ENCODE peak calls at places on chromosomes 16 and 17, in seven cellular contexts. E is neuronal stem cell; M is CD4-positive, alpha-beta memory T cell; J is heart right ventricle; P is esophagus squamous epithelium; B is hepatocyte; Q is uterus. U is an unnamed sample. For H3K27me3, the result is how much of the 10 kb centered on the place peaks cover.

GRCh38 chr17:44247346-44248219 is 20.4 kb downstream of the SLC4A1 start:
- DNase-seq in E (no peak), M (no peak), J (peak), P (no peak), B (no peak), Q (no peak), U (no peak)

GRCh38 chr17:7523033-7523432 is 25.8 kb upstream of the TNFSF12 start:
- DNase-seq in E (no peak), M (peak), J (no peak), P (no peak), B (no peak), Q (no peak), U (no peak)

GRCh38 chr17:56653877-56654276 is 60.4 kb downstream of the NOG start:
- DNase-seq in E (peak), M (peak), J (no peak), P (no peak), B (peak), Q (no peak), U (no peak)

GRCh38 chr17:75476274-75476673 is 19.8 kb downstream of the TMEM94 start:
- DNase-seq in E (no peak), M (no peak), J (no peak), P (no peak), B (no peak), Q (peak), U (no peak)

GRCh38 chr16:81716478-81717210 is 62.4 kb upstream of the PLCG2 start:
- DNase-seq in E (no peak), M (peak), J (no peak), P (no peak), B (no peak), Q (no peak), U (no peak)

GRCh38 chr17:43595466-43595865 is 49.3 kb upstream of the ETV4 start:
- DNase-seq in E (no peak), M (no peak), J (no peak), P (no peak), B (no peak), Q (no peak), U (no peak)

GRCh38 chr17:74729866-74730265 is 7.2 kb upstream of the RAB37 start:
- DNase-seq in E (no peak), M (no peak), J (no peak), P (no peak), B (no peak), Q (no peak), U (no peak)

GRCh38 chr17:72699566-72699965 is 392.9 kb downstream of the SLC39A11 start:
- DNase-seq in E (no peak), M (no peak), J (no peak), P (no peak), B (no peak), Q (no peak), U (no peak)

GRCh38 chr16:12145918-12146317 is 169.4 kb downstream of the SNX29 start:
- DNase-seq in E (no peak), M (no peak), J (no peak), P (no peak), B (no peak), Q (no peak), U (no peak)

GRCh38 chr16:61421111-61421510 is 615.1 kb downstream of the CDH8 start:
- DNase-seq in E (no peak), M (no peak), J (no peak), P (no peak), B (no peak), Q (no peak), U (no peak)

GRCh38 chr16:29784901-29785500 is 5.5 kb upstream of the KIF22 start:
- DNase-seq in E (peak), M (peak), J (peak), P (no peak), B (peak), Q (peak), U (no peak)

GRCh38 chr17:75338335-75338734 is 49.1 kb upstream of the SLC25A19 start:
- DNase-seq in E (no peak), M (peak), J (no peak), P (no peak), B (no peak), Q (no peak), U (no peak)

GRCh38 chr17:48012151-48012520 is 25.5 kb downstream of the COPZ2 start:
- DNase-seq in E (no peak), M (peak), J (no peak), P (no peak), B (peak), Q (no peak), U (no peak)

GRCh38 chr17:39069114-39069756 is 82.2 kb downstream of the PLXDC1 start:
- DNase-seq in E (peak), M (peak), J (no peak), P (no peak), B (peak), Q (no peak), U (no peak)

GRCh38 chr17:44071198-44071520 is 624 bp downstream of the G6PC3 start:
- DNase-seq in E (no peak), M (no peak), J (no peak), P (no peak), B (no peak), Q (peak), U (peak)

GRCh38 chr16:90001761-90002503 is 17.3 kb downstream of the DBNDD1 start:
- DNase-seq in E (no peak), M (no peak), J (no peak), P (no peak), B (no peak), Q (no peak), U (no peak)

GRCh38 chr17:65219707-65220106 is 82.5 kb downstream of the RGS9 start:
- DNase-seq in E (no peak), M (no peak), J (no peak), P (no peak), B (no peak), Q (no peak), U (no peak)

GRCh38 chr16:10180771-10181163 is 1.5 kb downstream of the GRIN2A start:
- DNase-seq in E (peak), M (no peak), J (peak), P (no peak), B (peak), Q (peak), U (no peak)

GRCh38 chr16:10376229-10376628 is 9.6 kb upstream of the ATF7IP2 start:
- DNase-seq in E (no peak), M (no peak), J (no peak), P (no peak), B (no peak), Q (no peak), U (no peak)

GRCh38 chr17:34609210-34609609 is 29.8 kb downstream of the TMEM132E start:
- DNase-seq in E (no peak), M (no peak), J (no peak), P (no peak), B (no peak), Q (no peak), U (no peak)
- H3K27me3 ChIP-seq in E (under half), M (under half), J (half or more), P (under half), B (under half), Q (under half), U (under half)

GRCh38 chr17:41735744-41736143 is 1.3 kb upstream of the HAP1 start:
- DNase-seq in E (no peak), M (no peak), J (no peak), P (no peak), B (no peak), Q (no peak), U (no peak)

GRCh38 chr17:41737680-41738023 is 3.2 kb upstream of the HAP1 start:
- DNase-seq in E (no peak), M (no peak), J (no peak), P (no peak), B (no peak), Q (no peak), U (no peak)

GRCh38 chr17:41738077-41738800 is 3.8 kb upstream of the HAP1 start:
- DNase-seq in E (peak), M (peak), J (peak), P (no peak), B (peak), Q (peak), U (peak)

GRCh38 chr17:41738801-41739112 is 4.3 kb upstream of the HAP1 start:
- DNase-seq in E (no peak), M (no peak), J (no peak), P (no peak), B (no peak), Q (no peak), U (no peak)

DNA sequence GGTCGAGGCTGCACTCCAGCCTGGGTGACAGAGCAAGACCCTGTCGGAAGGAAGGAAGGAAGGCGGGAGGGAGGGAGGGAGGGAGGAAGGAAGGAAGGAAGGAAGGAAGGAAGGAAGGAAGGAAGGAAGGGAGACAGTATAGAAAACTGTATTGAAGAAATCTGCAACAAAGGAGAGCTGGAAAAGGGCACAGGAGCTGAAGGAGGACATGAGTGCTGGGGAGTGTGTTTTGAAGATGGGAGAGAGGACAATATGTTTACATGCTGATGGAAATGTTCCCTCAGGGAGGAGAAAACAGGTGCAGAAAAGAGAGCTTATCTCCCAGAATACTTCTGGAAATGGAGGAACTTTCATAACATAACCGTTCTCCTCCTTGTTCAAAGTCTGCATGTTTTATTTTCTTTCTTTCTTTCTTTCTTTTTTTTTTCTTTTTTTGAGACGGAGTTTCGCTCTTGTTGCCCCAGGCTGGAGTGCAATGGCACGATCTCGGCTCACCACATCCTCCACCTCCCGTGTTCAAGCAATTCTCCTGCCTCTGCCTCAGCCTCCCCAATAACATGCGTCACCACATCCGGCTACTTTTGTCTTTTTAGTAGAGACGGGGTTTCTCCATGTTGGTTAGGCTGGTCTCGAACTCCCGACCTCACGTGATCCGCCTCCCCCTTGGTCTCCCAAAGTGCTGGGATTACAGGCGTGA is 2.7 kb upstream of the HAP1 start:
- DNase-seq in E (no peak), M (no peak), J (no peak), P (no peak), B (no peak), Q (no peak), U (no peak)
- H3K4me3 ChIP-seq in E (no peak), M (no peak), J (no peak), P (no peak), B (no peak), Q (no peak), U (no peak)

GRCh38 chr17:28476076-28476475 is 2.6 kb downstream of the SLC13A2 start:
- DNase-seq in E (no peak), M (no peak), J (no peak), P (no peak), B (no peak), Q (no peak), U (no peak)
- H3K27me3 ChIP-seq in E (under half), M (under half), J (under half), P (under half), B (under half), Q (under half), U (under half)

DNA sequence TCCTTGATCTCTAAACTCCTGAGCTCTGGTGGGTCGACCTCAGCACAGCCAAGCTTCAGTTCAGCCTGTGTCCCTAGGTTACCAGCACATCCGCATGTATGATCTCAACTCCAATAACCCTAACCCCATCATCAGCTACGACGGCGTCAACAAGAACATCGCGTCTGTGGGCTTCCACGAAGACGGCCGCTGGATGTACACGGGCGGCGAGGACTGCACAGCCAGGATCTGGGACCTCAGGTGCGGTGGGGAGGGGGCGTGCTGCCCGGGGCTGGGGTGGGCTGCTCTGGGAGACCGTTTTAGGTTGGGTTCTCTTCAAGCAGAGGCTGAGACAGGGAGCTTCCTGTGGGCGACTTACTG is 1.1 kb downstream of the MLST8 start:
- DNase-seq in E (no peak), M (no peak), J (no peak), P (no peak), B (no peak), Q (no peak), U (no peak)
- H3K4me3 ChIP-seq in E (peak), M (no peak), J (peak), P (peak), B (peak), Q (peak), U (peak)